ENCODE peak calls at places on chromosomes 7 and 10, in five cellular contexts. M, K, D, P and J are unnamed samples. For H3K4me1, the result is how much of the 10 kb centered on the place peaks cover.

GRCh38 chr10:129277080-129277479 is 190.0 kb upstream of the MGMT start:
- DNase-seq in D (no peak), K (no peak), P (no peak), M (no peak), J (no peak)

GRCh38 chr10:66822801-66823200 is 103.0 kb upstream of the LRRTM3 start:
- DNase-seq in M (no peak), K (no peak), P (no peak), D (no peak), J (no peak)

GRCh38 chr7:40194743-40195142 is 59.9 kb downstream of the SUGCT start:
- DNase-seq in K (peak), P (no peak), M (peak), D (no peak), J (no peak)

GRCh38 chr7:139106959-139107358 is 2.6 kb downstream of the ZC3HAV1 start:
- DNase-seq in D (no peak), K (no peak), P (no peak), M (no peak), J (no peak)

GRCh38 chr10:124268976-124269375 is 149.7 kb downstream of the OAT start:
- DNase-seq in P (no peak), M (no peak), K (no peak), D (peak), J (peak)

GRCh38 chr7:135763261-135763660 is 14.6 kb upstream of the FAM180A start:
- DNase-seq in M (peak), D (no peak), K (no peak), P (no peak), J (no peak)

GRCh38 chr10:95247200-95247880 is 43.5 kb downstream of the PDLIM1 start:
- DNase-seq in D (no peak), P (no peak), K (no peak), M (peak), J (no peak)

GRCh38 chr7:77455334-77455733 is 39.2 kb upstream of the GSAP start:
- DNase-seq in M (peak), D (no peak), P (no peak), K (no peak), J (peak)

GRCh38 chr10:9339702-9340101 is 1285.2 kb downstream of the GATA3 start:
- DNase-seq in D (no peak), M (no peak), P (no peak), K (no peak), J (no peak)

GRCh38 chr10:21364196-21365114 is 161.0 kb downstream of the SKIDA1 start:
- DNase-seq in D (no peak), K (no peak), M (peak), P (peak), J (peak)

GRCh38 chr7:157825325-157825724 is 488.5 kb downstream of the DNAJB6 start:
- DNase-seq in K (no peak), D (no peak), P (no peak), M (no peak), J (no peak)

GRCh38 chr10:112314822-112315474 is 31.7 kb downstream of the TECTB start:
- DNase-seq in M (peak), D (peak), P (peak), K (peak), J (peak)

GRCh38 chr10:52314007-52314821 is at the start of gene DKK1:
- DNase-seq in P (peak), K (no peak), M (peak), D (peak), J (peak)

GRCh38 chr10:54758791-54759190 is 42.2 kb downstream of the PCDH15 start:
- DNase-seq in M (peak), P (no peak), D (no peak), K (no peak), J (no peak)

GRCh38 chr10:118374404-118374803 is 32.3 kb upstream of the FAM204A start:
- DNase-seq in P (no peak), M (peak), K (no peak), D (no peak), J (no peak)

GRCh38 chr7:96380111-96380512 is 58.2 kb upstream of the SLC25A13 start:
- DNase-seq in D (no peak), K (no peak), M (no peak), P (no peak), J (no peak)

GRCh38 chr7:127504715-127505114 is 80.7 kb downstream of the GCC1 start:
- DNase-seq in K (no peak), P (peak), M (no peak), D (no peak), J (no peak)

GRCh38 chr7:22858640-22859561 is 36.3 kb upstream of the TOMM7 start:
- DNase-seq in P (no peak), K (no peak), M (peak), D (no peak), J (peak)

GRCh38 chr10:132107947-132108877 is 42.5 kb downstream of the JAKMIP3 start:
- DNase-seq in M (no peak), P (peak), K (no peak), D (peak), J (no peak)

GRCh38 chr10:94315975-94316464 is 46.7 kb downstream of the NOC3L start:
- DNase-seq in D (no peak), M (peak), P (no peak), K (no peak), J (no peak)

GRCh38 chr10:87058171-87058570 is 36.5 kb downstream of the GLUD1 start:
- DNase-seq in P (no peak), D (no peak), M (no peak), K (no peak), J (no peak)

GRCh38 chr10:298033-298432 is 162.8 kb downstream of the ZMYND11 start:
- DNase-seq in M (no peak), D (no peak), P (no peak), K (no peak), J (no peak)

GRCh38 chr7:727806-728460 is 852 bp upstream of the PRKAR1B start:
- DNase-seq in D (no peak), P (peak), M (peak), K (no peak), J (no peak)

GRCh38 chr7:143343596-143343995 is 18.9 kb downstream of the FAM131B start:
- DNase-seq in M (no peak), D (no peak), P (no peak), K (no peak), J (no peak)

GRCh38 chr7:40680657-40681056 is 545.9 kb downstream of the SUGCT start:
- DNase-seq in P (no peak), D (no peak), M (no peak), K (no peak), J (no peak)

GRCh38 chr7:44307301-44307900 is 18.0 kb downstream of the CAMK2B start:
- DNase-seq in D (no peak), K (no peak), M (peak), P (no peak), J (no peak)

GRCh38 chr10:35398355-35398754 is 62.0 kb downstream of the CCNY start:
- DNase-seq in K (no peak), P (no peak), M (no peak), D (no peak), J (no peak)

GRCh38 chr7:262251-262572 is 27.8 kb upstream of the FOXL3 start:
- DNase-seq in M (no peak), K (no peak), D (peak), P (no peak), J (no peak)

GRCh38 chr7:214410-215212 is 22.2 kb downstream of the FAM20C start:
- DNase-seq in M (peak), P (no peak), K (no peak), D (peak), J (no peak)

GRCh38 chr10:4830546-4830945 is 4.5 kb downstream of the AKR1E2 start:
- DNase-seq in P (no peak), K (no peak), M (no peak), D (no peak), J (no peak)

GRCh38 chr10:89296227-89296648 is 5.6 kb upstream of the IFIT2 start:
- DNase-seq in D (no peak), P (no peak), K (no peak), M (no peak), J (no peak)

GRCh38 chr7:4650471-4651047 is 31.5 kb upstream of the FOXK1 start:
- DNase-seq in M (peak), P (no peak), K (peak), D (peak), J (no peak)

GRCh38 chr10:86945361-86946214 is 11.8 kb downstream of the MMRN2 start:
- DNase-seq in K (no peak), M (peak), P (peak), D (no peak), J (peak)

GRCh38 chr7:55538538-55538937 is 33.8 kb downstream of the VOPP1 start:
- DNase-seq in M (peak), K (no peak), D (no peak), P (no peak), J (no peak)

GRCh38 chr7:55539380-55539779 is 32.9 kb downstream of the VOPP1 start:
- DNase-seq in D (no peak), K (no peak), M (peak), P (no peak), J (no peak)

GRCh38 chr7:55536619-55537457 is 35.5 kb downstream of the VOPP1 start:
- DNase-seq in K (no peak), M (no peak), P (no peak), D (no peak), J (no peak)

GRCh38 chr7:55535637-55536016 is 36.7 kb downstream of the VOPP1 start:
- DNase-seq in P (no peak), M (no peak), K (no peak), D (no peak), J (no peak)

DNA sequence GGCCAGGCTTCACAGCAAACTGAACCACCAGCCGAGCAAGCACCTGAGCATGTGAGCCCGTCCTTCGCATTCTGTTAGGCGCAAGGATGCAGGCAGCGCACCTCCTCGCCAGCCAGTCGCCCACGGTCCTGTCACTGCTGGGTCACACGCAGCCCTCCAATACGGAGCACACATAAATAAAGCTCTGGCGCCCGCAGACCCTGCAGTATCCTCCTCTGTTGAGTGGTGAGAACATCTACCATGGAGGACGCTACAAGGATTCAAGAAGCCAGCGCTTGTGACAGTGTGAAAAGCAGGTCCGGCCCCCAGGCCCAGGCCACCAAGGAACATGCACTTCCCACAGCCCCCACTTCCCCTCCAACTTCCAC is 34.9 kb downstream of the VOPP1 start:
- DNase-seq in M (no peak), D (no peak), P (no peak), K (no peak), J (no peak)
- H3K4me1 ChIP-seq in M (under half), D (under half), P (under half), K (under half), J (under half)

GRCh38 chr7:1990001-1990670 is 242.6 kb downstream of the MAD1L1 start:
- DNase-seq in K (no peak), M (no peak), D (no peak), P (no peak), J (no peak)
- H3K4me3 ChIP-seq in K (no peak), M (no peak), D (no peak), P (no peak), J (no peak)

DNA sequence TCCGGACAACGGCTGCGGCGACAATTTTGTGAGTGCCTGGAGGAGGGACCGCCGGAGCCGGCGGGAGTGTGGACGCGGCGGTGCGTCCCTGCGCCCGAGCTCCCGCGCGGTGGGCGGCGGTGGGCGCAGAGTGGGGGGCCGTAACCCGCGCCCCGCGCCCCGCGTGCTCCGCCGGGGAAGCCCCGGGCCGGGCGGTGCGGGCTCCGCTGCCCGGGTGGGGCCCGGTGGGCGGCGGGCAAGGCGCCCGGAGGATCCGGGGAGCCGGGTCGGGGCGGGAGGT is 425 bp downstream of the MTURN start:
- DNase-seq in D (no peak), P (no peak), K (no peak), M (no peak), J (no peak)
- H3K27ac ChIP-seq in D (peak), P (peak), K (peak), M (peak), J (peak)

GRCh38 chr10:70782401-70783055 is 2.6 kb downstream of the TBATA start:
- DNase-seq in M (no peak), P (no peak), D (peak), K (no peak), J (no peak)
- H3K4me1 ChIP-seq in M (under half), P (under half), D (under half), K (under half), J (under half)

GRCh38 chr7:83162402-83163256 is at the start of gene PCLO:
- DNase-seq in D (peak), K (peak), M (peak), P (peak), J (peak)
- H3K4me3 ChIP-seq in D (peak), K (peak), M (peak), P (peak), J (peak)

GRCh38 chr7:84264341-84264740 is 69.8 kb upstream of the SEMA3A start:
- DNase-seq in P (no peak), K (no peak), M (peak), D (no peak), J (no peak)
- H3K27ac ChIP-seq in P (no peak), K (no peak), M (no peak), D (no peak), J (no peak)

GRCh38 chr7:74027683-74028320 is at the start of gene ELN:
- DNase-seq in D (peak), M (peak), P (peak), K (peak), J (no peak)
- H3K4me1 ChIP-seq in D (under half), M (under half), P (under half), K (under half), J (under half)

DNA sequence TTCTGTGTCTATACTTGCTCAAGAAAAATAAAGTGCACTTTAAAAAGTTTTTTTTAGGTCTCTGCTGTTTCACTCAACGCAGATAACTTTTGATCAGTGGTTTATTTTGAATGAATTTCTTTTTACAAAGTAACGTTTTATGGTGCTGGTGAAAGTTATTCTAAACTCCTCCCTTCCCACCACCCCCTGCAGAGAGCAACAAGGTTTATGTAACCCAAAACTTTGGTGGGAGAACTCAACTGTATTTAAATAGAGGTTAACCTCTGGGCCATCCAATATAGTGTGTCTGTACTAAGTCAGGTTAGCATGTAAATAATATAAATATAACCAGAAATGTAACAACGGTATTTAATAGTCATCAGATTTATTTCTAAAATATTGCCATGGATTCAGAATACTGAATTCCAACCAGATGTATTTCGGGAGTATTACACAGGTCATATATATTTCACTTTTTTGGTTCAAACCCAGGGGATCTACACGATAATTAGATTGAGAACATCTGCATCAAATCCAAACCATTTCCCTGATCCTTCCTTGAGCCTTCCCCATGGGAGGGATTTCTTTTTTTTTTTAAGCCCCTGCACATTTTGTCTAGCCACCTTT is 3.9 kb upstream of the CUX1 start:
- DNase-seq in M (no peak), D (no peak), K (no peak), P (no peak), J (no peak)
- H3K4me3 ChIP-seq in M (no peak), D (peak), K (peak), P (peak), J (peak)